ENCODE peak calls at places on chromosomes 6 and 20, in nine cellular contexts. One of them, this sample, is unnamed.

GRCh38 chr6:138307816-138308727 is 69.6 kb upstream of the SMIM28 start:
- DNase-seq in uterus: peak
- DNase-seq in RKO: no peak
- DNase-seq in PC-9: no peak
- DNase-seq in kidney tubule cell: peak
- DNase-seq in activated T-helper 1 cell treated with anti-CD3 and anti-CD28 coated beads, Interleukin-2, amount 50 U/mL, for 16 hours: no peak
- DNase-seq in CD4-positive, alpha-beta T cell: no peak
- DNase-seq in spleen: no peak
- DNase-seq in amygdala: peak
- DNase-seq in this sample: no peak

GRCh38 chr6:123091091-123091895 is 95.3 kb downstream of the CLVS2 start:
- DNase-seq in uterus: peak
- DNase-seq in amygdala: no peak
- DNase-seq in spleen: no peak
- DNase-seq in activated T-helper 1 cell treated with anti-CD3 and anti-CD28 coated beads, Interleukin-2, amount 50 U/mL, for 16 hours: no peak
- DNase-seq in kidney tubule cell: peak
- DNase-seq in RKO: peak
- DNase-seq in CD4-positive, alpha-beta T cell: no peak
- DNase-seq in PC-9: peak
- DNase-seq in this sample: no peak

GRCh38 chr6:127566671-127567070 is 10.3 kb upstream of the C6orf58 start:
- DNase-seq in RKO: no peak
- DNase-seq in CD4-positive, alpha-beta T cell: no peak
- DNase-seq in uterus: no peak
- DNase-seq in PC-9: no peak
- DNase-seq in amygdala: no peak
- DNase-seq in spleen: no peak
- DNase-seq in kidney tubule cell: no peak
- DNase-seq in activated T-helper 1 cell treated with anti-CD3 and anti-CD28 coated beads, Interleukin-2, amount 50 U/mL, for 16 hours: no peak
- DNase-seq in this sample: no peak

GRCh38 chr20:4681441-4681840 is 40.3 kb upstream of the PRND start:
- DNase-seq in CD4-positive, alpha-beta T cell: no peak
- DNase-seq in uterus: no peak
- DNase-seq in spleen: no peak
- DNase-seq in PC-9: no peak
- DNase-seq in kidney tubule cell: no peak
- DNase-seq in RKO: no peak
- DNase-seq in activated T-helper 1 cell treated with anti-CD3 and anti-CD28 coated beads, Interleukin-2, amount 50 U/mL, for 16 hours: no peak
- DNase-seq in amygdala: no peak
- DNase-seq in this sample: no peak

GRCh38 chr6:158344534-158344933 is 32.3 kb downstream of the TULP4 start:
- DNase-seq in RKO: no peak
- DNase-seq in kidney tubule cell: peak
- DNase-seq in CD4-positive, alpha-beta T cell: no peak
- DNase-seq in spleen: no peak
- DNase-seq in PC-9: no peak
- DNase-seq in uterus: no peak
- DNase-seq in amygdala: no peak
- DNase-seq in activated T-helper 1 cell treated with anti-CD3 and anti-CD28 coated beads, Interleukin-2, amount 50 U/mL, for 16 hours: no peak
- DNase-seq in this sample: no peak

GRCh38 chr6:68211242-68211795 is 423.8 kb upstream of the ADGRB3 start:
- DNase-seq in uterus: no peak
- DNase-seq in kidney tubule cell: no peak
- DNase-seq in spleen: no peak
- DNase-seq in activated T-helper 1 cell treated with anti-CD3 and anti-CD28 coated beads, Interleukin-2, amount 50 U/mL, for 16 hours: no peak
- DNase-seq in amygdala: no peak
- DNase-seq in CD4-positive, alpha-beta T cell: no peak
- DNase-seq in RKO: peak
- DNase-seq in PC-9: no peak
- DNase-seq in this sample: no peak

GRCh38 chr6:52261229-52261628 is 16.9 kb upstream of the IL17F start:
- DNase-seq in kidney tubule cell: no peak
- DNase-seq in RKO: no peak
- DNase-seq in amygdala: no peak
- DNase-seq in activated T-helper 1 cell treated with anti-CD3 and anti-CD28 coated beads, Interleukin-2, amount 50 U/mL, for 16 hours: no peak
- DNase-seq in CD4-positive, alpha-beta T cell: no peak
- DNase-seq in spleen: no peak
- DNase-seq in PC-9: no peak
- DNase-seq in uterus: no peak
- DNase-seq in this sample: no peak

GRCh38 chr6:167507376-167507961 is 182.6 kb downstream of the TTLL2 start:
- DNase-seq in RKO: no peak
- DNase-seq in amygdala: no peak
- DNase-seq in activated T-helper 1 cell treated with anti-CD3 and anti-CD28 coated beads, Interleukin-2, amount 50 U/mL, for 16 hours: no peak
- DNase-seq in spleen: no peak
- DNase-seq in uterus: no peak
- DNase-seq in PC-9: no peak
- DNase-seq in CD4-positive, alpha-beta T cell: no peak
- DNase-seq in kidney tubule cell: no peak
- DNase-seq in this sample: no peak

GRCh38 chr6:45644720-45645119 is 267.0 kb upstream of the SUPT3H start:
- DNase-seq in activated T-helper 1 cell treated with anti-CD3 and anti-CD28 coated beads, Interleukin-2, amount 50 U/mL, for 16 hours: no peak
- DNase-seq in RKO: no peak
- DNase-seq in CD4-positive, alpha-beta T cell: no peak
- DNase-seq in uterus: no peak
- DNase-seq in kidney tubule cell: no peak
- DNase-seq in amygdala: no peak
- DNase-seq in PC-9: no peak
- DNase-seq in spleen: no peak
- DNase-seq in this sample: no peak

GRCh38 chr6:15470746-15471145 is 192.1 kb downstream of the DTNBP1 start:
- DNase-seq in kidney tubule cell: no peak
- DNase-seq in amygdala: no peak
- DNase-seq in PC-9: no peak
- DNase-seq in RKO: no peak
- DNase-seq in activated T-helper 1 cell treated with anti-CD3 and anti-CD28 coated beads, Interleukin-2, amount 50 U/mL, for 16 hours: no peak
- DNase-seq in CD4-positive, alpha-beta T cell: no peak
- DNase-seq in spleen: no peak
- DNase-seq in uterus: no peak
- DNase-seq in this sample: no peak

GRCh38 chr6:63683071-63683603 is 47.5 kb downstream of the PHF3 start:
- DNase-seq in kidney tubule cell: no peak
- DNase-seq in activated T-helper 1 cell treated with anti-CD3 and anti-CD28 coated beads, Interleukin-2, amount 50 U/mL, for 16 hours: no peak
- DNase-seq in amygdala: no peak
- DNase-seq in CD4-positive, alpha-beta T cell: no peak
- DNase-seq in uterus: no peak
- DNase-seq in RKO: no peak
- DNase-seq in PC-9: no peak
- DNase-seq in spleen: no peak
- DNase-seq in this sample: no peak

GRCh38 chr20:50790651-50791277 is 4.1 kb upstream of the BCAS4 start:
- DNase-seq in PC-9: peak
- DNase-seq in uterus: peak
- DNase-seq in RKO: peak
- DNase-seq in CD4-positive, alpha-beta T cell: peak
- DNase-seq in spleen: peak
- DNase-seq in amygdala: peak
- DNase-seq in activated T-helper 1 cell treated with anti-CD3 and anti-CD28 coated beads, Interleukin-2, amount 50 U/mL, for 16 hours: peak
- DNase-seq in kidney tubule cell: peak
- DNase-seq in this sample: peak

This sample was measured in ACHN.